ENCODE peak calls at places on chromosomes 3 and 15, in ten cellular contexts. M is RPMI8226; S is GM10248; Y is cerebellum; B is HS-5; X is activated CD8-positive, alpha-beta memory T cell treated with anti-CD3 and anti-CD28 coated beads for 48 hours; W is T-helper 2 cell; J is AG09309; I is skeletal muscle cell; C is GM12891. O is an unnamed sample.

GRCh38 chr3:58009026-58009748 is 965 bp downstream of the FLNB start:
- DNase-seq in S (peak), B (no peak), C (peak), Y (peak), M (peak), W (peak), I (no peak), X (no peak), J (no peak), O (peak)

GRCh38 chr3:168049366-168049974 is 46.3 kb downstream of the GOLIM4 start:
- DNase-seq in S (no peak), Y (no peak), I (no peak), B (no peak), M (no peak), J (no peak), C (no peak), W (no peak), X (no peak), O (no peak)

GRCh38 chr15:36449662-36450145 is 129.7 kb upstream of the CDIN1 start:
- DNase-seq in I (no peak), J (no peak), Y (no peak), B (no peak), W (no peak), C (no peak), M (no peak), S (no peak), X (no peak), O (no peak)

GRCh38 chr3:159672728-159673471 is 315.7 kb upstream of the IL12A start:
- DNase-seq in C (no peak), W (no peak), B (no peak), X (no peak), S (no peak), M (no peak), J (no peak), Y (no peak), I (no peak), O (no peak)

GRCh38 chr15:52018693-52019393 is at the start of gene MAPK6:
- DNase-seq in J (peak), M (peak), C (peak), I (peak), B (peak), Y (peak), W (peak), S (peak), X (peak), O (peak)

GRCh38 chr3:127822166-127822835 is at the start of gene MGLL:
- DNase-seq in X (no peak), J (no peak), C (no peak), S (no peak), I (no peak), Y (peak), M (no peak), B (no peak), W (no peak), O (no peak)

GRCh38 chr3:78888650-78889049 is 879.1 kb downstream of the ROBO1 start:
- DNase-seq in J (no peak), C (no peak), I (no peak), W (no peak), B (no peak), S (no peak), M (no peak), X (no peak), Y (no peak), O (no peak)

GRCh38 chr15:36177590-36178281 is 401.7 kb upstream of the CDIN1 start:
- DNase-seq in J (no peak), I (no peak), S (no peak), C (no peak), X (no peak), Y (no peak), M (no peak), W (no peak), B (no peak), O (no peak)

GRCh38 chr3:111302073-111302472 is 230.5 kb downstream of the NECTIN3 start:
- DNase-seq in W (no peak), C (no peak), X (no peak), B (no peak), Y (no peak), I (no peak), S (no peak), J (no peak), M (no peak), O (no peak)

GRCh38 chr3:14281053-14281452 is 102.4 kb downstream of the LSM3 start:
- DNase-seq in C (no peak), M (no peak), I (no peak), Y (no peak), J (no peak), S (no peak), B (no peak), W (no peak), X (no peak), O (no peak)

GRCh38 chr15:58987036-58987435 is 427 bp upstream of the RNF111 start:
- DNase-seq in M (no peak), B (no peak), Y (peak), C (no peak), J (no peak), W (no peak), S (no peak), X (no peak), I (no peak), O (no peak)

GRCh38 chr3:143839980-143840379 is 8.3 kb downstream of the SLC9A9 start:
- DNase-seq in M (no peak), X (no peak), Y (no peak), B (no peak), J (no peak), W (no peak), S (no peak), I (no peak), C (no peak), O (no peak)

GRCh38 chr3:154970796-154971195 is 109.3 kb upstream of the MME start:
- DNase-seq in S (no peak), W (no peak), Y (no peak), X (no peak), M (no peak), B (peak), I (peak), J (peak), C (no peak), O (no peak)

GRCh38 chr3:5431811-5432378 is 244.4 kb downstream of the EDEM1 start:
- DNase-seq in C (no peak), B (no peak), W (no peak), S (no peak), J (no peak), X (no peak), I (no peak), M (no peak), Y (no peak), O (no peak)

GRCh38 chr3:112651516-112651915 is 10.6 kb upstream of the CCDC80 start:
- DNase-seq in S (no peak), B (no peak), I (peak), J (peak), W (no peak), X (no peak), Y (no peak), C (no peak), M (no peak), O (no peak)

GRCh38 chr15:64044315-64045105 is 1.8 kb downstream of the DAPK2 start:
- DNase-seq in Y (no peak), B (no peak), I (no peak), S (peak), J (no peak), C (peak), W (no peak), X (no peak), M (peak), O (no peak)

GRCh38 chr15:88987951-88988671 is 74.9 kb upstream of the MFGE8 start:
- DNase-seq in S (no peak), X (no peak), Y (no peak), I (no peak), B (no peak), W (no peak), M (no peak), J (no peak), C (no peak), O (no peak)

GRCh38 chr15:58840048-58840447 is 68.9 kb downstream of the MINDY2 start:
- DNase-seq in C (no peak), W (no peak), X (no peak), Y (no peak), S (no peak), J (peak), I (no peak), M (no peak), B (no peak), O (no peak)

GRCh38 chr3:181711325-181712135 is at the start of gene SOX2:
- DNase-seq in X (no peak), S (peak), W (no peak), M (peak), C (peak), J (no peak), I (no peak), Y (peak), B (no peak), O (no peak)

GRCh38 chr15:95698230-95698629 is 632.3 kb upstream of the NR2F2 start:
- DNase-seq in S (no peak), C (no peak), B (no peak), M (no peak), Y (no peak), J (no peak), W (no peak), X (no peak), I (no peak), O (no peak)

GRCh38 chr15:51024735-51025453 is 69.8 kb downstream of the TNFAIP8L3 start:
- DNase-seq in C (no peak), I (peak), X (no peak), W (no peak), B (no peak), J (no peak), S (no peak), M (no peak), Y (peak), O (no peak)

GRCh38 chr15:31270767-31271166 is 55.9 kb upstream of the KLF13 start:
- DNase-seq in J (no peak), Y (no peak), M (no peak), X (no peak), W (no peak), I (no peak), B (no peak), S (peak), C (no peak), O (no peak)